ENCODE peak calls at places on chromosomes 13 and 19, in six cellular contexts. W is Caki2; R is H9; V is GOT3; H is NT2/D1; Z is activated CD4-positive, alpha-beta T cell treated with anti-CD3 and anti-CD28 coated beads for 24 hours. B is an unnamed sample.

GRCh38 chr19:10508707-10509106 is 5.6 kb upstream of the KEAP1 start:
- DNase-seq in H (no peak), V (no peak), R (no peak), Z (no peak), W (no peak), B (no peak)

GRCh38 chr13:108618233-108618632 is 11.2 kb upstream of the MYO16 start:
- DNase-seq in R (peak), W (no peak), V (no peak), H (peak), Z (no peak), B (no peak)

GRCh38 chr19:574658-575526 is 2.5 kb downstream of the BSG start:
- DNase-seq in R (no peak), H (no peak), Z (no peak), W (no peak), V (no peak), B (no peak)

GRCh38 chr13:79749985-79750551 is 269.1 kb downstream of the NDFIP2 start:
- DNase-seq in W (peak), V (no peak), Z (no peak), H (peak), R (peak), B (no peak)

GRCh38 chr13:51675385-51675784 is 91.1 kb downstream of the WDFY2 start:
- DNase-seq in H (no peak), R (no peak), W (no peak), V (no peak), Z (no peak), B (no peak)

GRCh38 chr19:51131780-51132680 is 7.3 kb downstream of the SIGLEC9 start:
- DNase-seq in V (no peak), R (no peak), H (no peak), Z (no peak), W (no peak), B (no peak)

GRCh38 chr13:108346376-108346775 is 76.9 kb downstream of the TNFSF13B start:
- DNase-seq in R (peak), V (no peak), Z (no peak), W (no peak), H (no peak), B (no peak)

GRCh38 chr13:111658150-111659100 is 338.0 kb downstream of the TEX29 start:
- DNase-seq in W (no peak), H (peak), V (no peak), Z (no peak), R (peak), B (no peak)

GRCh38 chr19:362683-363082 is 18.1 kb upstream of the MIER2 start:
- DNase-seq in Z (no peak), V (no peak), R (no peak), W (no peak), H (no peak), B (no peak)

GRCh38 chr13:47831265-47831664 is 169.8 kb downstream of the SUCLA2 start:
- DNase-seq in R (no peak), Z (no peak), H (no peak), V (no peak), W (no peak), B (no peak)

GRCh38 chr19:14004619-14005380 is 1.3 kb downstream of the RFX1 start:
- DNase-seq in H (no peak), W (no peak), V (no peak), R (no peak), Z (no peak), B (no peak)

GRCh38 chr19:29878973-29879654 is 62.9 kb upstream of the URI1 start:
- DNase-seq in W (peak), V (peak), R (peak), H (no peak), Z (no peak), B (no peak)

GRCh38 chr19:35644987-35645679 is 3.0 kb upstream of the COX6B1 start:
- DNase-seq in Z (peak), R (peak), H (peak), V (no peak), W (peak), B (no peak)

GRCh38 chr19:6424190-6424938 is at the start of gene KHSRP:
- DNase-seq in Z (no peak), R (no peak), W (no peak), V (no peak), H (no peak), B (peak)

GRCh38 chr19:13243971-13244370 is 93.8 kb downstream of the IER2 start:
- DNase-seq in Z (no peak), H (no peak), R (no peak), W (no peak), V (no peak), B (no peak)

GRCh38 chr19:623974-624373 is 9.4 kb downstream of the POLRMT start:
- DNase-seq in Z (no peak), H (no peak), V (no peak), W (peak), R (no peak), B (no peak)

B was measured in GM19239.